ENCODE peak calls at places on chromosomes 11 and 22, in seven cellular contexts. E is A549, Q is cardiac fibroblast, S is sigmoid colon, R is fibroblast of lung, U is aorta, P is kidney. L is an unnamed sample.

GRCh38 chr11:84855846-84856245 is 771.3 kb downstream of the DLG2 start:
- DNase-seq in E (no peak), Q (peak; percentile 7), S (no peak), R (peak; percentile 17), U (no peak), P (no peak), L (peak; percentile 67)

GRCh38 chr22:39525658-39525975 is 5.3 kb downstream of the ATF4 start:
- DNase-seq in E (no peak), Q (no peak), S (no peak), R (no peak), U (no peak), P (peak; percentile 75), L (no peak)

GRCh38 chr11:124678416-124678815 is 4.7 kb downstream of the SPA17 start:
- DNase-seq in E (no peak), Q (no peak), S (no peak), R (no peak), U (no peak), P (no peak), L (no peak)

GRCh38 chr22:49368976-49369725 is 458.5 kb downstream of the BRD1 start:
- DNase-seq in E (peak; percentile 33), Q (no peak), S (peak; percentile 63), R (no peak), U (no peak), P (peak; percentile 80), L (no peak)

GRCh38 chr22:49752598-49753091 is 75.0 kb downstream of the BRD1 start:
- DNase-seq in E (no peak), Q (no peak), S (no peak), R (no peak), U (peak; percentile 9), P (no peak), L (no peak)

GRCh38 chr22:27911329-27911728 is 7.7 kb downstream of the PITPNB start:
- DNase-seq in E (no peak), Q (peak; percentile 40), S (no peak), R (no peak), U (no peak), P (no peak), L (no peak)

GRCh38 chr11:117538731-117539130 is 211.1 kb downstream of the CEP164 start:
- DNase-seq in E (no peak), Q (no peak), S (peak; percentile 76), R (no peak), U (no peak), P (no peak), L (no peak)

GRCh38 chr11:78061088-78061920 is 2.4 kb upstream of the THRSP start:
- DNase-seq in E (no peak), Q (peak; percentile 24), S (no peak), R (no peak), U (peak; percentile 57), P (peak; percentile 24), L (peak; percentile 30)

GRCh38 chr22:31088233-31088986 is 7.3 kb downstream of the SMTN start:
- DNase-seq in E (no peak), Q (no peak), S (no peak), R (no peak), U (peak; percentile 43), P (no peak), L (no peak)

GRCh38 chr22:24409707-24410106 is 17.7 kb upstream of the ADORA2A start:
- DNase-seq in E (no peak), Q (no peak), S (no peak), R (no peak), U (no peak), P (no peak), L (no peak)

GRCh38 chr22:43945632-43946390 is 9.4 kb upstream of the SAMM50 start:
- DNase-seq in E (peak; percentile 69), Q (peak; percentile 75), S (no peak), R (peak; percentile 58), U (peak; percentile 76), P (no peak), L (peak; percentile 83)

GRCh38 chr11:19806251-19806650 is 93.6 kb downstream of the NAV2 start:
- DNase-seq in E (no peak), Q (no peak), S (no peak), R (no peak), U (no peak), P (no peak), L (no peak)

GRCh38 chr11:122268601-122269130 is 152.7 kb upstream of the BLID start:
- DNase-seq in E (no peak), Q (no peak), S (no peak), R (no peak), U (no peak), P (no peak), L (no peak)

GRCh38 chr11:120577041-120577440 is 65.5 kb downstream of the GRIK4 start:
- DNase-seq in E (no peak), Q (no peak), S (no peak), R (no peak), U (no peak), P (peak; percentile 26), L (no peak)

GRCh38 chr22:30251661-30252226 is 5.2 kb upstream of the LIF start:
- DNase-seq in E (no peak), Q (peak; percentile 61), S (no peak), R (peak; percentile 36), U (no peak), P (no peak), L (peak; percentile 51)

GRCh38 chr22:43535741-43536140 is 123.9 kb downstream of the MPPED1 start:
- DNase-seq in E (no peak), Q (no peak), S (no peak), R (no peak), U (no peak), P (no peak), L (no peak)

GRCh38 chr11:27317751-27318150 is 45.3 kb downstream of the CCDC34 start:
- DNase-seq in E (peak; percentile 54), Q (peak; percentile 25), S (no peak), R (peak; percentile 50), U (no peak), P (no peak), L (peak; percentile 52)

GRCh38 chr11:34358666-34359547 is 1.1 kb upstream of the ABTB2 start:
- DNase-seq in E (peak; percentile 77), Q (peak; percentile 84), S (peak; percentile 88), R (peak; percentile 85), U (peak; percentile 82), P (peak; percentile 92), L (peak; percentile 93)
- H3K4me3 ChIP-seq in E (peak overlapping the region; percentile 79), Q (peak overlapping the region; percentile 58), S (peak overlapping the region; percentile 40), R (peak overlapping the region; percentile 48), U (peak overlapping the region; percentile 2), P (peak overlapping the region; percentile 86), L (peak overlapping the region; percentile 81)

DNA sequence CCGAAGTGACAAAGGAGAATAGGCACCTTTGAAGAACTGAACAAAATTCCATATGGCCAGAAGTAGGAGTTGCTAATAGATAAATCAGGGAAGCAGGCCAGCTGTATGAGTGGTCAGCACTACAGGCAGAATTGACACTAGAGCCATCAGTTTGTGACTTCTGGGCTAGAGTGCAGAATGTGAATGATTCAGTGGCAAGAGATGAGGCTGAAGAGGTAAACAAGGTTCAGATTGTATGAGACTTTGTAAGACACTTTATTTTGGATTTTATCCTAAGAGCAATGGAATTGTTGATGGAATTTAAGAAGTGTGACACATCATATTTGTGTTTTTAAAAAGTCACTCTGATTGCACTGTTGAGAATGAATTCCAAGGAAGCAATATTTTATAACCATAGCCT is 12.9 kb downstream of the BIRC3 start:
- DNase-seq in E (no peak), Q (no peak), S (no peak), R (no peak), U (no peak), P (no peak), L (no peak)
- H3K4me3 ChIP-seq in E (no peak overlapping the region), Q (no peak overlapping the region), S (no peak overlapping the region), R (no peak overlapping the region), U (no peak overlapping the region), P (no peak overlapping the region), L (no peak overlapping the region)

DNA sequence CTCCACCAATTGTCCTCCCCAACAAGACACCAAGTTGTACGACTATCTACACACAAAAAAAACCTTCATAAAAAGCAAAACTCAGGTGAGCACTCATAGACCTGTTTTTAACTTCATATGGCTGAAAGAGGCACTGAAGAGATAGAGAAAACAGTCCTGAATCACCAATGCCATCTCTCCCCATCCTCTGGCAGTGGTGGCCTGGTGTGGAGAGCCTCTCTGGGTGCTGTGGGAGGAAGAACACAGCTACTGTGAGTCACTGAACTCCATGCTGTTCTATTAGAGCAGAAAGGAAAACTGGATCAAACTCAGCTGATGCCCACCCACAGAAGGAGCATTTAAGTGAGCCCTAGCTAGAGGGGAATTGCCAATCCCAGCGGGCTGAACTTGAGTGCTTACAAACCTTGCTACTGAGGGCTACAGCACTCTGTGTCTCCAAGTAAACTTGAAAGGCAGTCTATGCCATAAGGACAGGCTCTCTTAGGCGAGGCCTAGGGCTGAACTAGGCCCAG is 115.3 kb upstream of the SESN3 start:
- DNase-seq in E (no peak), Q (no peak), S (no peak), R (no peak), U (no peak), P (no peak), L (no peak)
- H3K4me3 ChIP-seq in E (no peak overlapping the region), Q (no peak overlapping the region), S (no peak overlapping the region), R (no peak overlapping the region), U (no peak overlapping the region), P (no peak overlapping the region), L (no peak overlapping the region)

DNA sequence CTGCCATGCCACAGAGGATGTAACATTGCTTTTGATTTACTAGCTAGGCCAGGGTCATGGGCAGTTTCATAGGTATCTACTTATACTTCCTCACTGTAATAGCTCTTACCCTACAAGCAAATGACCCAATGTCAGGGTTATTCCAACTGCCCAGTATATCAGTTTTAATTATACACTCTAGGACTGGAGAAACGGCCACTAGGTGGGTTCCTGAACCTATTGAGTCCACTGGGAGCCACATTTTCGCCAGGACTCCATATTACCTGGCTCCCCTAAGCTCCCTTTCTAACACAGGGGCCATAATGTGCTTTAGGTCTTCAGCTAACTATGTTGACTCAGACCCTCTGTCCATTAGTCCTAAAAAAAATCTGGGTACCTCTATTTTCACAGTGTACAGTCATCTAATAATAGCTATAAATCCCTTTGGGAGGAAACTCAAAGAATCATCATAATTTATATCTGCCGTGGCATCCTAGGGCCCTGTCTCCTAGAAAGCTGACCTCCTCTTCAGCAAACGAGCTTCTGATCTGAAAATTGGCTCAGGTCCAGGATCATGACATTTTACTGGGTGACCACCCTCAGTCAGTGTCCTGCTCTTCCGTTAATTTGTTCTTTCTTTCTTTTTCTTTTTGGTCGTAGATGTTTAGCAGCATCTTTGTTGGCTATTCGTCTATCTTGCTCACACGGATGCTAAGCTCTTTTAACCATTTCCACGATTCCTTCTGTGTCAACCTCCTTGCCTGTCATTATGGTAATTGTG is 244.3 kb downstream of the FAM76B start:
- DNase-seq in E (no peak), Q (no peak), S (no peak), R (no peak), U (no peak), P (no peak), L (no peak)
- H3K4me3 ChIP-seq in E (no peak overlapping the region), Q (no peak overlapping the region), S (no peak overlapping the region), R (no peak overlapping the region), U (no peak overlapping the region), P (no peak overlapping the region), L (no peak overlapping the region)

GRCh38 chr11:75766449-75767227 is 1.9 kb upstream of the DGAT2 start:
- DNase-seq in E (no peak), Q (no peak), S (peak; percentile 30), R (no peak), U (no peak), P (no peak), L (no peak)

GRCh38 chr11:75767793-75768111 is 826 bp upstream of the DGAT2 start:
- DNase-seq in E (no peak), Q (no peak), S (no peak), R (no peak), U (no peak), P (no peak), L (no peak)

GRCh38 chr11:75768909-75769771 is 562 bp downstream of the DGAT2 start:
- DNase-seq in E (no peak), Q (no peak), S (peak; percentile 63), R (no peak), U (no peak), P (peak; percentile 69), L (no peak)

GRCh38 chr11:75767228-75767572 is 1.4 kb upstream of the DGAT2 start:
- DNase-seq in E (no peak), Q (no peak), S (peak; percentile 46), R (no peak), U (no peak), P (peak; percentile 24), L (no peak)

GRCh38 chr11:75768112-75768908 is at the start of gene DGAT2:
- DNase-seq in E (peak; percentile 73), Q (peak; percentile 72), S (peak; percentile 76), R (peak; percentile 47), U (peak; percentile 81), P (peak; percentile 87), L (peak; percentile 78)
- H3K4me3 ChIP-seq in E (peak within 1 kb of the TSS; percentile 51), Q (peak within 1 kb of the TSS; percentile 55), S (peak within 1 kb of the TSS; percentile 25), R (peak within 1 kb of the TSS; percentile 51), U (peak within 1 kb of the TSS; percentile 4), P (peak within 1 kb of the TSS; percentile 56), L (peak within 1 kb of the TSS; percentile 90)

L was measured in adipocyte.